ENCODE peak calls at places on chromosomes 7 and 10, in six cellular contexts. T is T-helper 9 cell, I is coronary artery, W is HepG2, V is ACHN, K is RWPE1. C is an unnamed sample.

GRCh38 chr7:16660702-16661464 is 14.9 kb downstream of the BZW2 start:
- DNase-seq in I (no peak), W (peak), V (peak), T (no peak), K (peak), C (peak)

GRCh38 chr10:95260397-95260881 is 30.4 kb downstream of the PDLIM1 start:
- DNase-seq in K (peak), T (no peak), V (peak), I (no peak), W (peak), C (peak)

GRCh38 chr7:100588438-100588837 is 2.3 kb downstream of the FBXO24 start:
- DNase-seq in K (no peak), T (no peak), W (no peak), V (peak), I (no peak), C (peak)

GRCh38 chr7:33804261-33804660 is 101.1 kb upstream of the BMPER start:
- DNase-seq in K (no peak), W (no peak), T (no peak), I (no peak), V (no peak), C (no peak)

GRCh38 chr7:112708236-112708635 is 82.0 kb downstream of the TMEM168 start:
- DNase-seq in T (no peak), K (no peak), I (no peak), V (no peak), W (peak), C (no peak)

GRCh38 chr7:143217806-143218205 is 4.0 kb upstream of the TAS2R40 start:
- DNase-seq in K (no peak), W (no peak), T (no peak), V (no peak), I (no peak), C (no peak)

GRCh38 chr10:64182671-64183070 is 661.5 kb downstream of the REEP3 start:
- DNase-seq in I (no peak), W (no peak), V (no peak), K (no peak), T (no peak), C (no peak)

GRCh38 chr7:156160811-156161210 is 348.5 kb upstream of the SHH start:
- DNase-seq in V (no peak), I (peak), T (no peak), K (no peak), W (no peak), C (peak)

GRCh38 chr7:16933296-16934248 is 51.8 kb upstream of the AGR3 start:
- DNase-seq in I (no peak), T (no peak), V (no peak), K (no peak), W (no peak), C (no peak)

GRCh38 chr7:133547981-133548380 is 295.1 kb downstream of the EXOC4 start:
- DNase-seq in V (no peak), I (no peak), T (no peak), W (no peak), K (no peak), C (no peak)

GRCh38 chr10:36448760-36449681 is 676.4 kb upstream of the ANKRD30A start:
- DNase-seq in T (no peak), V (no peak), I (no peak), W (no peak), K (no peak), C (no peak)

GRCh38 chr7:73831656-73832579 is 1.1 kb downstream of the CLDN4 start:
- DNase-seq in K (peak), T (no peak), W (peak), V (no peak), I (no peak), C (peak)

GRCh38 chr10:119466655-119467054 is 75.9 kb downstream of the RGS10 start:
- DNase-seq in T (peak), V (no peak), I (peak), W (no peak), K (peak), C (no peak)

GRCh38 chr7:140655511-140656408 is 15.1 kb upstream of the DENND2A start:
- DNase-seq in K (no peak), W (no peak), I (no peak), T (no peak), V (no peak), C (no peak)

GRCh38 chr10:96457341-96457740 is 56.4 kb downstream of the TLL2 start:
- DNase-seq in I (peak), V (no peak), T (no peak), K (no peak), W (no peak), C (no peak)

GRCh38 chr7:37510043-37510634 is 61.5 kb upstream of the ELMO1 start:
- DNase-seq in T (no peak), K (no peak), I (no peak), V (peak), W (peak), C (peak)

GRCh38 chr10:54139819-54140428 is 661.1 kb downstream of the PCDH15 start:
- DNase-seq in T (no peak), I (no peak), K (no peak), V (no peak), W (no peak), C (no peak)

GRCh38 chr10:89207801-89208551 is 859 bp upstream of the CH25H start:
- DNase-seq in W (no peak), V (peak), T (no peak), K (peak), I (no peak), C (peak)

GRCh38 chr7:85184599-85185354 is 2.1 kb downstream of the SEMA3D start:
- DNase-seq in W (no peak), K (no peak), I (no peak), V (no peak), T (no peak), C (peak)

C was measured in hepatocyte.